ENCODE peak calls at places on chromosomes 3 and 15, in four cellular contexts. Y is renal cortical epithelial cell, Z is NT2/D1, D is transverse colon. A is an unnamed sample.
A peak's percentile ranks its signal among the peaks of the same experiment; 100 is the strongest.

GRCh38 chr3:100630664-100631063 is 21.3 kb downstream of the ADGRG7 start:
- DNase-seq in Y (no peak), Z (peak; percentile 11), D (no peak), A (peak; percentile 15)

GRCh38 chr3:51896607-51897305 is 6.4 kb downstream of the IQCF1 start:
- DNase-seq in Y (no peak), Z (no peak), D (no peak), A (no peak)

GRCh38 chr3:159892171-159892791 is 96.4 kb upstream of the IL12A start:
- DNase-seq in Y (no peak), Z (no peak), D (no peak), A (no peak)

GRCh38 chr3:65351753-65352152 is 664.0 kb upstream of the ADAMTS9 start:
- DNase-seq in Y (no peak), Z (no peak), D (no peak), A (no peak)

GRCh38 chr3:173785004-173785403 is 387.5 kb downstream of the NLGN1 start:
- DNase-seq in Y (no peak), Z (no peak), D (no peak), A (no peak)

GRCh38 chr15:80151148-80151547 is 1.7 kb upstream of the FAH start:
- DNase-seq in Y (no peak), Z (no peak), D (no peak), A (no peak)

GRCh38 chr3:185175370-185175987 is 22.6 kb upstream of the C3orf70 start:
- DNase-seq in Y (no peak), Z (no peak), D (peak; percentile 83), A (no peak)

GRCh38 chr3:123143669-123144411 is 57.9 kb upstream of the SEC22A start:
- DNase-seq in Y (peak; percentile 47), Z (peak; percentile 3), D (no peak), A (peak; percentile 38)

GRCh38 chr15:37921527-37922385 is 12.7 kb upstream of the TMCO5A start:
- DNase-seq in Y (peak; percentile 41), Z (no peak), D (no peak), A (no peak)

GRCh38 chr15:28923726-28924280 is 38.0 kb downstream of the APBA2 start:
- DNase-seq in Y (no peak), Z (no peak), D (no peak), A (no peak)